ENCODE peak calls at places on chromosomes 11 and 22, in eight cellular contexts. S, T, C, W, V, A, B and J are unnamed samples.

GRCh38 chr11:11279956-11280689 is 72.9 kb downstream of the CSNK2A3 start:
- DNase-seq in C (no peak), T (no peak), B (no peak), V (no peak), W (no peak), S (peak), A (no peak), J (peak)

GRCh38 chr11:74636633-74637184 is 44.3 kb downstream of the POLD3 start:
- DNase-seq in T (no peak), C (no peak), V (no peak), W (no peak), S (peak), B (no peak), A (no peak), J (no peak)

GRCh38 chr22:26762503-26763170 is 105.2 kb downstream of the MIAT start:
- DNase-seq in W (no peak), A (no peak), T (no peak), V (no peak), B (no peak), C (no peak), S (no peak), J (no peak)

GRCh38 chr11:115190196-115190595 is 314.0 kb downstream of the CADM1 start:
- DNase-seq in A (no peak), S (no peak), V (no peak), T (no peak), W (no peak), C (no peak), B (no peak), J (no peak)

GRCh38 chr22:35418088-35418487 is 18.1 kb downstream of the MCM5 start:
- DNase-seq in B (no peak), W (no peak), S (no peak), V (no peak), C (no peak), T (no peak), A (no peak), J (no peak)

GRCh38 chr11:34501962-34502361 is 11.6 kb downstream of the ELF5 start:
- DNase-seq in B (no peak), C (no peak), T (no peak), V (no peak), A (no peak), S (no peak), W (no peak), J (no peak)

GRCh38 chr11:9099617-9100016 is 8.2 kb upstream of the SCUBE2 start:
- DNase-seq in S (no peak), V (no peak), C (no peak), T (no peak), B (no peak), W (no peak), A (no peak), J (no peak)

GRCh38 chr11:119992171-119993051 is 145.5 kb downstream of the TRIM29 start:
- DNase-seq in C (no peak), W (no peak), V (no peak), S (no peak), T (no peak), A (no peak), B (no peak), J (no peak)

GRCh38 chr11:11581493-11581880 is 40.3 kb downstream of the GALNT18 start:
- DNase-seq in T (no peak), B (no peak), W (no peak), C (no peak), A (no peak), V (no peak), S (no peak), J (no peak)

GRCh38 chr11:4146070-4146764 is 51.6 kb downstream of the RRM1 start:
- DNase-seq in C (no peak), S (no peak), B (no peak), T (no peak), V (no peak), W (no peak), A (no peak), J (no peak)

GRCh38 chr22:32684148-32684821 is 117.2 kb upstream of the TIMP3 start:
- DNase-seq in C (no peak), T (no peak), W (no peak), V (no peak), A (no peak), S (peak), B (no peak), J (no peak)

GRCh38 chr11:2180775-2181370 is 9.3 kb upstream of the TH start:
- DNase-seq in A (no peak), B (no peak), V (no peak), W (no peak), C (no peak), S (no peak), T (no peak), J (no peak)

GRCh38 chr11:36056160-36056751 is 112.4 kb downstream of the LDLRAD3 start:
- DNase-seq in T (no peak), A (no peak), V (peak), W (no peak), C (no peak), S (peak), B (no peak), J (no peak)

GRCh38 chr22:46036558-46037408 is 59.8 kb upstream of the WNT7B start:
- DNase-seq in T (no peak), W (peak), C (peak), B (no peak), V (peak), A (no peak), S (no peak), J (no peak)

GRCh38 chr11:28169816-28170215 is 61.6 kb downstream of the METTL15 start:
- DNase-seq in B (no peak), W (no peak), C (no peak), S (peak), V (no peak), A (no peak), T (no peak), J (no peak)

GRCh38 chr11:19027829-19028595 is 32.5 kb downstream of the MRGPRX2 start:
- DNase-seq in V (no peak), C (no peak), W (no peak), T (no peak), S (peak), A (no peak), B (no peak), J (no peak)

GRCh38 chr11:30960387-30960992 is 374.3 kb upstream of the MPPED2 start:
- DNase-seq in B (no peak), C (no peak), A (no peak), W (no peak), V (no peak), T (no peak), S (peak), J (peak)

GRCh38 chr22:23608583-23608982 is 23.5 kb downstream of the DRICH1 start:
- DNase-seq in A (no peak), B (no peak), S (peak), V (no peak), T (no peak), W (no peak), C (no peak), J (no peak)

GRCh38 chr11:117923773-117924172 is 5.4 kb downstream of the TMPRSS13 start:
- DNase-seq in B (no peak), S (no peak), W (no peak), C (peak), T (no peak), V (no peak), A (no peak), J (no peak)

GRCh38 chr11:14974723-14975587 is 2.8 kb upstream of the CALCA start:
- DNase-seq in A (peak), S (peak), B (no peak), C (peak), W (no peak), V (no peak), T (no peak), J (no peak)

GRCh38 chr11:2800655-2801531 is 84.7 kb downstream of the CDKN1C start:
- DNase-seq in B (no peak), S (no peak), C (peak), T (no peak), W (peak), A (peak), V (peak), J (no peak)

GRCh38 chr11:5891216-5891800 is 1.7 kb upstream of the OR52E5 start:
- DNase-seq in S (no peak), W (no peak), V (no peak), T (no peak), C (no peak), B (no peak), A (no peak), J (no peak)

GRCh38 chr11:44766112-44766971 is 39.6 kb downstream of the TSPAN18 start:
- DNase-seq in W (peak), S (peak), C (no peak), T (no peak), A (peak), B (no peak), V (peak), J (no peak)

GRCh38 chr22:19645905-19646304 is 68.4 kb upstream of the SEPTIN5 start:
- DNase-seq in S (no peak), W (no peak), A (no peak), V (no peak), C (no peak), B (no peak), T (no peak), J (no peak)

GRCh38 chr22:38758276-38758945 is 2.6 kb upstream of the SUN2 start:
- DNase-seq in C (no peak), V (no peak), B (no peak), T (peak), S (no peak), W (no peak), A (no peak), J (no peak)

GRCh38 chr11:35373284-35373933 is 45.9 kb downstream of the SLC1A2 start:
- DNase-seq in S (no peak), B (no peak), W (no peak), V (no peak), A (no peak), T (no peak), C (peak), J (no peak)

GRCh38 chr11:125455851-125456250 is 40.2 kb downstream of the FEZ1 start:
- DNase-seq in W (no peak), V (no peak), T (no peak), C (no peak), B (no peak), A (no peak), S (no peak), J (no peak)

GRCh38 chr11:19519912-19520641 is 192.6 kb upstream of the NAV2 start:
- DNase-seq in V (peak), B (no peak), C (no peak), W (no peak), A (peak), T (no peak), S (no peak), J (no peak)

GRCh38 chr22:43985532-43985931 is 30.3 kb downstream of the SAMM50 start:
- DNase-seq in V (peak), T (no peak), C (no peak), W (no peak), S (no peak), B (no peak), A (no peak), J (no peak)

GRCh38 chr11:27234043-27234668 is 128.9 kb downstream of the CCDC34 start:
- DNase-seq in A (peak), W (peak), C (peak), B (no peak), V (no peak), S (peak), T (no peak), J (no peak)

GRCh38 chr11:134406264-134407185 is 5.5 kb downstream of the B3GAT1 start:
- DNase-seq in A (no peak), V (no peak), C (no peak), S (no peak), T (no peak), B (no peak), W (no peak), J (no peak)

GRCh38 chr11:83908457-83908856 is 622.3 kb upstream of the CCDC90B start:
- DNase-seq in S (no peak), C (no peak), T (no peak), B (no peak), W (no peak), A (no peak), V (no peak), J (no peak)

GRCh38 chr11:11356842-11357241 is 3.8 kb upstream of the CSNK2A3 start:
- DNase-seq in V (no peak), T (no peak), W (no peak), S (no peak), A (no peak), C (no peak), B (no peak), J (no peak)

GRCh38 chr11:92886243-92886905 is 83.1 kb upstream of the MTNR1B start:
- DNase-seq in C (no peak), V (no peak), T (no peak), A (no peak), S (peak), W (no peak), B (no peak), J (peak)

GRCh38 chr11:2096919-2097301 is 42.3 kb downstream of the IGF2 start:
- DNase-seq in W (no peak), C (peak), T (no peak), V (no peak), B (no peak), S (no peak), A (no peak), J (no peak)

DNA sequence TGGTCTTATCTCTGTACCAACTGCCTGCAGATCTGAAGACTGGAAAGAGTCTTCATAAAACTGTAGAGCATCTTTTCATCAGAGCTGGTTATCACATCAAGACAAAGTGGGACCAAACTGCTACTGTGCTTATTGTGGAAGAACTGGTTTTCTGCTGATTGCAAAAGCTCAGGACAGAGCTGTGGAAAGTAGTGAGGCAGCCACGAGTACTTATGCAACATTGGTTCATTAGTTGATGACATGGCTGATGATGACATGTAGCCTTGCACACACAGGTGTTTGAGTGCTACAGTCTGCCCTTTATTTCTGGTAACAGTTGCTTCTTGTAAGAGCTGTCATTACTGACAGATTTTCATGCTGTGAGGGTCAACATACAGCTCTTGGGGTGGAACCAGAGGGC is 185.4 kb upstream of the GUCY1A2 start:
- DNase-seq in A (no peak), B (no peak), S (no peak), W (no peak), C (no peak), T (no peak), V (no peak), J (no peak)
- H3K27ac ChIP-seq in A (no peak), B (no peak), S (no peak), W (no peak), C (no peak), T (no peak), V (no peak), J (no peak)

DNA sequence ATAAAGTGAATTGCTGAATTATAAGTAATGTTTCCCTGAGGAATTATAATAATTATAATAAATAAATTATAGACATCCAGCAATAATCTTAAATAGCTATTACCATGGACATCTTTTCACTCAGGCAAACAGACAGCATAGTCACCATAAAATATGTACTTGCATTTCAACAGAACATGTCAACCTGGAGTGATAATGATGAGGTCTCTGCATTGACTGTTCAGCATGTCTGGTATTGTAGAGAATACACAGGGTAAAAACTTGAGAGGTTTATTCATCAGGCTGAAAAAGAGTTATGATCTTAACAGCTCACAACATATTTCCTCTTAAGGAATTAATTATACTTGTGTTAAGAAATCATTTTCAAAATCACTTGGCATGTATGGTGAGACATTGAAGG is 41.1 kb upstream of the TYR start:
- DNase-seq in T (no peak), B (no peak), V (no peak), A (no peak), C (no peak), W (no peak), S (no peak), J (no peak)
- H3K27ac ChIP-seq in T (no peak), B (no peak), V (no peak), A (no peak), C (no peak), W (no peak), S (no peak), J (no peak)

GRCh38 chr11:59078435-59078834 is 7.7 kb upstream of the GLYATL1B start:
- DNase-seq in W (no peak), S (no peak), T (no peak), B (no peak), A (no peak), V (no peak), C (no peak), J (no peak)
- H3K27ac ChIP-seq in W (no peak), S (no peak), T (no peak), B (no peak), A (no peak), V (no peak), C (no peak), J (no peak)

GRCh38 chr11:68297494-68297811 is 14.9 kb upstream of the LRP5 start:
- DNase-seq in T (no peak), B (no peak), W (no peak), V (no peak), C (no peak), S (no peak), A (no peak), J (no peak)
- H3K27ac ChIP-seq in T (no peak), B (no peak), W (no peak), V (no peak), C (peak), S (no peak), A (no peak), J (no peak)

DNA sequence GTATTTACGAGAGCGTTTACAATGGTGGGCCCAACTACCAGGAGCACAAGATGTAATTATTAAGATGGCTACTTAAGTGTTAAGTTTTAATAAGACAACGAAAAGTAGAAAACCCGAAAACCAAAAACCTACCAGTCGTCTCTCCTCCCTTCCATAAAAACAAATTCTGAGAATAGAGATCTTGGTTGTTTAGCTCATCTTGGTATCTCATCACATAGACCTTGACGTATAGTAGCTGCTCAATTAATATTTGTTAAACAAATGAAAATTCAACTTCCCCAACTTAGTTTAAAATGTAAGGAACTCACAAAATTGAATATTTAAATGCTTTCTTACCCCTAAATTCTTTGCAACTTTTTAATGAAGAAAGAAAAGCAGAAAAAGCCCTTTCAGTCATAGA is 669 bp downstream of the KDM4D start:
- DNase-seq in S (no peak), V (no peak), B (no peak), T (no peak), A (no peak), W (no peak), C (no peak), J (no peak)
- H3K27ac ChIP-seq in S (peak), V (no peak), B (no peak), T (no peak), A (peak), W (peak), C (no peak), J (peak)

DNA sequence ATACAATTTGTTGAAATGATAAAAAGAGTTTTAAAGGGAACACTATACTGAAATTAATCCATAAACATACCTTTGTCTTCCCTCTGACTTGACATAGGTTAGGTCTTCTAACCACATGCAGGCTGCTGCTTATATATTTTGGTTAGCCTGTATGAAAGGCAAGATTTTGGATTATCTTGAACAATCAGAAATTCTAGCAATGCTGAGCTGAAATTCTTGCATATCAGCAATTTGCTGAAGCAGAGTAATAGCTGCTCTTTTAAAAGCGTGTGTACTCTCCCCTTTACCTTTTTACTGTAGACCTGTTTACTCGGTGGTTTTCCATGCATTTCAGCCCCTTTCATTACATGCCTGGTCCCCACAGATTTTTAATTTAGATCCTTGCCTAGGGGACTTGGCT is 34.0 kb downstream of the CWC15 start:
- DNase-seq in C (no peak), W (no peak), A (no peak), T (no peak), V (no peak), B (no peak), S (no peak), J (no peak)
- H3K27ac ChIP-seq in C (no peak), W (no peak), A (peak), T (no peak), V (no peak), B (no peak), S (no peak), J (no peak)

DNA sequence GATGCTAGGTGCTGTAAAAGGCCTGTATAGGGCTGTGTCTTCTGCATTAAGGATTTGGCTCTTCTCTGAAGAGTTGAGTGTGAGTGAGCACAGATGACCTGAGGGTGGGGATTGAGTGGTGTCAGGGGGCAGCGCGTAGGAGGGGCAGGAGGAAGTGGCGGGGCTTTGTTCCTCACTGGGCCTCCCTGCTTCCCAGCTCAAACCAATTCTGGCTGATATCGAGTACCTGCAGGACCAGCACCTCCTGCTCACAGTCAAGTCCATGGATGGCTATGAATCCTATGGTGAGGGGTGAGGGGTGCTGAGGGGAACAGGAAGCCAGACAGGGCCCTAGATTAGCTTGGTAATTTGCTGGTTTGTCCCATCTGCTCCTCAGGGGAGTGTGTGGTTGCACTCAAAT is 9.1 kb downstream of the PHOX2A start:
- DNase-seq in T (no peak), A (no peak), V (no peak), B (no peak), C (no peak), W (no peak), S (no peak), J (no peak)
- H3K27ac ChIP-seq in T (no peak), A (no peak), V (no peak), B (no peak), C (no peak), W (no peak), S (no peak), J (no peak)